ENCODE peak calls at places on chromosomes 5 and 9, in six cellular contexts. P is upper lobe of right lung, U is mesendoderm, D is neuronal stem cell, G is AG04449, S is mammary epithelial cell. I is an unnamed sample.

GRCh38 chr9:95081998-95082397 is 235.5 kb downstream of the FANCC start:
- DNase-seq in P (peak), U (no peak), D (no peak), G (no peak), S (no peak), I (no peak)

GRCh38 chr9:136466155-136466541 is 16.7 kb downstream of the SEC16A start:
- DNase-seq in P (no peak), U (no peak), D (no peak), G (no peak), S (no peak), I (no peak)

GRCh38 chr9:88053888-88054501 is 79.7 kb upstream of the CDK20 start:
- DNase-seq in P (no peak), U (no peak), D (no peak), G (no peak), S (no peak), I (no peak)

GRCh38 chr9:14779566-14780022 is 57.1 kb upstream of the CER1 start:
- DNase-seq in P (no peak), U (no peak), D (no peak), G (no peak), S (no peak), I (no peak)

GRCh38 chr5:65612298-65612907 is 11.7 kb downstream of the TRIM23 start:
- DNase-seq in P (no peak), U (no peak), D (no peak), G (no peak), S (no peak), I (no peak)

GRCh38 chr5:72018158-72018803 is 89.0 kb upstream of the MAP1B start:
- DNase-seq in P (no peak), U (peak), D (no peak), G (no peak), S (peak), I (peak)

GRCh38 chr9:23820731-23821399 is 5.2 kb downstream of the ELAVL2 start:
- DNase-seq in P (peak), U (peak), D (no peak), G (no peak), S (no peak), I (no peak)

GRCh38 chr5:91126888-91127287 is 256.2 kb downstream of the ARRDC3 start:
- DNase-seq in P (no peak), U (no peak), D (no peak), G (no peak), S (no peak), I (no peak)

GRCh38 chr9:130039504-130040147 is 3.4 kb downstream of the FNBP1 start:
- DNase-seq in P (no peak), U (no peak), D (no peak), G (no peak), S (no peak), I (peak)

GRCh38 chr9:84953797-84954695 is 284.5 kb downstream of the NTRK2 start:
- DNase-seq in P (peak), U (peak), D (peak), G (no peak), S (peak), I (peak)

GRCh38 chr9:109232449-109232848 is 65.4 kb upstream of the FRRS1L start:
- DNase-seq in P (no peak), U (no peak), D (no peak), G (peak), S (peak), I (no peak)

GRCh38 chr5:154286557-154286956 is 96.0 kb downstream of the GALNT10 start:
- DNase-seq in P (no peak), U (peak), D (no peak), G (no peak), S (no peak), I (no peak)

GRCh38 chr5:57488308-57488955 is 5.8 kb upstream of the ACTBL2 start:
- DNase-seq in P (no peak), U (peak), D (no peak), G (no peak), S (peak), I (peak)

GRCh38 chr5:176533390-176533789 is 3.8 kb downstream of the RNF44 start:
- DNase-seq in P (no peak), U (no peak), D (no peak), G (no peak), S (no peak), I (no peak)

GRCh38 chr5:38672059-38672791 is 115.8 kb upstream of the LIFR start:
- DNase-seq in P (no peak), U (peak), D (no peak), G (peak), S (no peak), I (no peak)

GRCh38 chr5:59041355-59041754 is 458.5 kb downstream of the RAB3C start:
- DNase-seq in P (no peak), U (no peak), D (no peak), G (no peak), S (no peak), I (no peak)

GRCh38 chr5:181261320-181262085 is 560 bp upstream of the TRIM52 start:
- DNase-seq in P (peak), U (peak), D (peak), G (no peak), S (peak), I (peak)

GRCh38 chr9:1429328-1429727 is 379.2 kb downstream of the DMRT2 start:
- DNase-seq in P (no peak), U (peak), D (peak), G (no peak), S (no peak), I (peak)

GRCh38 chr9:90827181-90827866 is 25.7 kb downstream of the SYK start:
- DNase-seq in P (no peak), U (no peak), D (no peak), G (no peak), S (no peak), I (peak)

GRCh38 chr9:11158676-11159075 is 545.9 kb upstream of the PTPRD start:
- DNase-seq in P (no peak), U (no peak), D (no peak), G (no peak), S (no peak), I (no peak)

GRCh38 chr5:159965031-159965837 is 43.7 kb upstream of the TTC1 start:
- DNase-seq in P (peak), U (peak), D (no peak), G (no peak), S (peak), I (peak)

GRCh38 chr9:127330501-127330900 is 65.9 kb downstream of the GARNL3 start:
- DNase-seq in P (no peak), U (no peak), D (no peak), G (no peak), S (no peak), I (no peak)

GRCh38 chr5:74626386-74627222 is 13.9 kb downstream of the ENC1 start:
- DNase-seq in P (no peak), U (peak), D (no peak), G (no peak), S (no peak), I (no peak)

GRCh38 chr5:51382508-51382758 is 815 bp upstream of the ISL1 start:
- DNase-seq in P (no peak), U (peak), D (peak), G (no peak), S (no peak), I (no peak)

GRCh38 chr5:97019435-97020117 is 83.7 kb downstream of the LNPEP start:
- DNase-seq in P (no peak), U (peak), D (peak), G (peak), S (no peak), I (no peak)

GRCh38 chr9:128116104-128117083 is 11.1 kb downstream of the PTGES2 start:
- DNase-seq in P (peak), U (no peak), D (no peak), G (no peak), S (no peak), I (no peak)

GRCh38 chr9:70031141-70031545 is 12.5 kb upstream of the MAMDC2 start:
- DNase-seq in P (no peak), U (no peak), D (no peak), G (no peak), S (peak), I (no peak)

GRCh38 chr5:160165137-160166068 is 46.2 kb upstream of the PWWP2A start:
- DNase-seq in P (peak), U (peak), D (peak), G (peak), S (peak), I (no peak)

GRCh38 chr9:83034587-83034986 is 28.4 kb downstream of the RASEF start:
- DNase-seq in P (no peak), U (no peak), D (no peak), G (no peak), S (peak), I (no peak)

GRCh38 chr5:31809037-31809910 is 170.3 kb downstream of the PDZD2 start:
- DNase-seq in P (peak), U (peak), D (peak), G (peak), S (peak), I (peak)

GRCh38 chr5:181114844-181115778 is 15.9 kb downstream of the OR2V1 start:
- DNase-seq in P (peak), U (peak), D (no peak), G (no peak), S (peak), I (peak)

GRCh38 chr5:179953934-179954833 is 46.5 kb upstream of the TBC1D9B start:
- DNase-seq in P (no peak), U (no peak), D (no peak), G (no peak), S (peak), I (no peak)

GRCh38 chr9:98551511-98552286 is 157.0 kb downstream of the GABBR2 start:
- DNase-seq in P (no peak), U (peak), D (no peak), G (peak), S (peak), I (no peak)

GRCh38 chr5:69517763-69518212 is 25.2 kb downstream of the OCLN start:
- DNase-seq in P (no peak), U (peak), D (no peak), G (no peak), S (peak), I (no peak)

GRCh38 chr9:33465096-33465495 is 8.6 kb downstream of the NOL6 start:
- DNase-seq in P (no peak), U (no peak), D (no peak), G (no peak), S (no peak), I (no peak)

GRCh38 chr9:17900604-17901003 is 321.7 kb downstream of the SH3GL2 start:
- DNase-seq in P (no peak), U (no peak), D (no peak), G (no peak), S (no peak), I (no peak)

GRCh38 chr5:140398379-140398811 is 3.2 kb upstream of the ANKHD1 start:
- DNase-seq in P (no peak), U (no peak), D (no peak), G (no peak), S (peak), I (no peak)

DNA sequence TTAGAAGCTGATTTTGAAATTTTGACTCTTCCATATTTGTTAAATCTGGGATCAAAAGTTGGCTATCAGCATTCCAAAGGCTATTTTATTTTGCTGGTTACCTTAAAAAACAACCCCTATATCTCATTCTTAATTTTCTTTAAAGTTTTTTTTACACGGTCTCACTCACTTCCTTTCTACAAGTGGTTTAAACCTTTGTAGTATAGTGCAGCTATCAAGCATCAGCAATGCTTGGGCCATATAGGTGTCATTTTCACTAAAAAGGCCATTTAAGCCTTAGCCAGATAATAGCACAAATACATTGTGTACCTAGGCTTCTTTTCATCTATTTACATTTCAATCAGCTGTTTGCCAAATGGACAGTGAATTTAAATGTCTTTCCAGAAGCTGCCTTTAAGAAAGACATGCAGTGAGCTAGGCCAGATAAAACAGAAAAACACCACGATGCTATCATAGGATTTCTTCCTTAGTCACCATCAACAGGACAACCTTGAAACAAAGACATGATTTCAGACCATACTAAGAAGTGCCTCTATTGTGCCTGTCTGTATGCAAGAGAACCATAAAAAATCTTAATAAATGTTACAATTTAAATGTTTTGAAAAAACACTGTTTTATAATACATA is 104.2 kb downstream of the RAPGEF6 start:
- DNase-seq in P (no peak), U (no peak), D (no peak), G (no peak), S (no peak), I (no peak)
- H3K4me3 ChIP-seq in P (no peak), U (no peak), D (no peak), G (no peak), S (no peak), I (no peak)

GRCh38 chr5:123093279-123094226 is 4.5 kb downstream of the PRDM6 start:
- DNase-seq in P (no peak), U (peak), D (no peak), G (no peak), S (no peak), I (no peak)
- H3K4me3 ChIP-seq in P (peak), U (no peak), D (no peak), G (no peak), S (no peak), I (no peak)

DNA sequence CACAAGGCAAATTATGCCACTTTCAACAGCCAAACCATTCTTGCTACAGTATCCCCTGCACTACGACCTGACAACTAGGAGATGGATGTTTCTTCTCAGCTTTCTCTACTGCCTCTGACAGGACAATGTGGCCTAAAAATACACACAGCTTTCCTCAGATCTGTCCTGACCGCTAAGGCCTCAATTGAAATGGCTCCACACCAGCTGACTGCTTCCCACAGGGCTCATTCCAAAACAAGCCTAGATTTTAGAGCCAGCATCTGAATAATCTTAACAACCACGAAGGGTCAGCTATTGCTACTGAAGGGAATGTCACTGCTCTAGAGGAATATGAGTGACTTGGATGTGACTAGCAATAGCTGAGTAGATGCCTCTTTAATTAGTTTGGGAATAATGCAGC is 450.4 kb downstream of the NR2F1-AS1 start:
- DNase-seq in P (no peak), U (no peak), D (no peak), G (no peak), S (no peak), I (no peak)
- H3K4me3 ChIP-seq in P (no peak), U (no peak), D (no peak), G (no peak), S (no peak), I (no peak)

GRCh38 chr9:100668024-100668423 is 90.1 kb downstream of the CAVIN4 start:
- DNase-seq in P (no peak), U (no peak), D (no peak), G (no peak), S (no peak), I (no peak)

GRCh38 chr9:100671811-100672305 is 94.0 kb downstream of the CAVIN4 start:
- DNase-seq in P (no peak), U (peak), D (no peak), G (no peak), S (no peak), I (no peak)

GRCh38 chr9:100669968-100670367 is 92.1 kb downstream of the CAVIN4 start:
- DNase-seq in P (no peak), U (no peak), D (no peak), G (no peak), S (no peak), I (no peak)

GRCh38 chr9:100670719-100671118 is 92.8 kb downstream of the CAVIN4 start:
- DNase-seq in P (no peak), U (peak), D (no peak), G (no peak), S (no peak), I (peak)

GRCh38 chr9:100667448-100667847 is 89.6 kb downstream of the CAVIN4 start:
- DNase-seq in P (no peak), U (no peak), D (no peak), G (no peak), S (no peak), I (no peak)
- H3K4me3 ChIP-seq in P (no peak), U (no peak), D (no peak), G (no peak), S (no peak), I (no peak)